ENCODE peak calls at places on chromosome 17, in six cellular contexts. One of them, this sample, is unnamed.

GRCh38 chr17:78697846-78698343 is 84.2 kb downstream of the CYTH1 start:
- DNase-seq in HCT116: no peak
- DNase-seq in keratinocyte: no peak
- DNase-seq in neural progenitor cell: no peak
- DNase-seq in PC-3: no peak
- DNase-seq in fibroblast of lung: no peak
- DNase-seq in this sample: no peak

GRCh38 chr17:80504671-80505413 is 28.4 kb upstream of the NPTX1 start:
- DNase-seq in fibroblast of lung: peak; percentile 86
- DNase-seq in HCT116: no peak
- DNase-seq in neural progenitor cell: no peak
- DNase-seq in PC-3: no peak
- DNase-seq in keratinocyte: no peak
- DNase-seq in this sample: no peak

GRCh38 chr17:38469875-38470274 is 41.6 kb downstream of the ARHGAP23 start:
- DNase-seq in neural progenitor cell: no peak
- DNase-seq in keratinocyte: no peak
- DNase-seq in PC-3: no peak
- DNase-seq in HCT116: no peak
- DNase-seq in fibroblast of lung: peak; percentile 86
- DNase-seq in this sample: no peak

GRCh38 chr17:30222741-30223175 is 12.7 kb downstream of the SLC6A4 start:
- DNase-seq in PC-3: no peak
- DNase-seq in fibroblast of lung: no peak
- DNase-seq in HCT116: no peak
- DNase-seq in neural progenitor cell: peak; percentile 67
- DNase-seq in keratinocyte: no peak
- DNase-seq in this sample: peak; percentile 67

GRCh38 chr17:35218901-35219300 is 24.0 kb upstream of the SLFN5 start:
- DNase-seq in keratinocyte: no peak
- DNase-seq in neural progenitor cell: no peak
- DNase-seq in fibroblast of lung: no peak
- DNase-seq in HCT116: no peak
- DNase-seq in PC-3: no peak
- DNase-seq in this sample: no peak

GRCh38 chr17:10305336-10306096 is 67.3 kb downstream of the MYH13 start:
- DNase-seq in keratinocyte: no peak
- DNase-seq in HCT116: no peak
- DNase-seq in PC-3: no peak
- DNase-seq in fibroblast of lung: no peak
- DNase-seq in neural progenitor cell: no peak
- DNase-seq in this sample: no peak

GRCh38 chr17:82475458-82475857 is 16.9 kb downstream of the NARF start:
- DNase-seq in HCT116: no peak
- DNase-seq in keratinocyte: no peak
- DNase-seq in fibroblast of lung: no peak
- DNase-seq in PC-3: peak; percentile 30
- DNase-seq in neural progenitor cell: no peak
- DNase-seq in this sample: no peak

GRCh38 chr17:57235124-57235523 is 21.2 kb upstream of the MSI2 start:
- DNase-seq in HCT116: no peak
- DNase-seq in fibroblast of lung: no peak
- DNase-seq in PC-3: no peak
- DNase-seq in neural progenitor cell: peak; percentile 38
- DNase-seq in keratinocyte: no peak
- DNase-seq in this sample: no peak

GRCh38 chr17:1752425-1752941 is 9.4 kb upstream of the SERPINF1 start:
- DNase-seq in fibroblast of lung: no peak
- DNase-seq in neural progenitor cell: no peak
- DNase-seq in PC-3: peak; percentile 41
- DNase-seq in HCT116: peak; percentile 45
- DNase-seq in keratinocyte: no peak
- DNase-seq in this sample: no peak

GRCh38 chr17:17810374-17811248 is 26.2 kb downstream of the SREBF1 start:
- DNase-seq in fibroblast of lung: peak; percentile 27
- DNase-seq in PC-3: no peak
- DNase-seq in keratinocyte: no peak
- DNase-seq in neural progenitor cell: peak; percentile 72
- DNase-seq in HCT116: no peak
- DNase-seq in this sample: no peak

GRCh38 chr17:78117027-78117981 is 11.3 kb downstream of the TMC6 start:
- DNase-seq in keratinocyte: no peak
- DNase-seq in PC-3: no peak
- DNase-seq in fibroblast of lung: peak; percentile 20
- DNase-seq in neural progenitor cell: peak; percentile 50
- DNase-seq in HCT116: no peak
- DNase-seq in this sample: no peak

GRCh38 chr17:80839401-80839800 is 152.2 kb upstream of the CHMP6 start:
- DNase-seq in neural progenitor cell: no peak
- DNase-seq in PC-3: no peak
- DNase-seq in HCT116: no peak
- DNase-seq in keratinocyte: no peak
- DNase-seq in fibroblast of lung: no peak
- DNase-seq in this sample: no peak

GRCh38 chr17:32588982-32589381 is 102.2 kb downstream of the CDK5R1 start:
- DNase-seq in neural progenitor cell: peak; percentile 41
- DNase-seq in fibroblast of lung: no peak
- DNase-seq in HCT116: peak; percentile 12
- DNase-seq in keratinocyte: no peak
- DNase-seq in PC-3: peak; percentile 33
- DNase-seq in this sample: peak; percentile 11

GRCh38 chr17:77372444-77373297 is 231.9 kb downstream of the SEC14L1 start:
- DNase-seq in fibroblast of lung: peak; percentile 80
- DNase-seq in keratinocyte: no peak
- DNase-seq in PC-3: no peak
- DNase-seq in HCT116: no peak
- DNase-seq in neural progenitor cell: peak; percentile 95
- DNase-seq in this sample: peak; percentile 94

GRCh38 chr17:65987988-65988387 is 203.9 kb downstream of the CEP112 start:
- DNase-seq in neural progenitor cell: peak; percentile 64
- DNase-seq in PC-3: peak; percentile 90
- DNase-seq in fibroblast of lung: peak; percentile 19
- DNase-seq in HCT116: peak; percentile 66
- DNase-seq in keratinocyte: no peak
- DNase-seq in this sample: peak; percentile 76

GRCh38 chr17:49508891-49509587 is 13.9 kb downstream of the NGFR start:
- DNase-seq in PC-3: no peak
- DNase-seq in HCT116: no peak
- DNase-seq in keratinocyte: no peak
- DNase-seq in fibroblast of lung: no peak
- DNase-seq in neural progenitor cell: no peak
- DNase-seq in this sample: no peak

GRCh38 chr17:50477976-50478375 is 684 bp upstream of the RSAD1 start:
- DNase-seq in keratinocyte: no peak
- DNase-seq in fibroblast of lung: no peak
- DNase-seq in neural progenitor cell: no peak
- DNase-seq in HCT116: no peak
- DNase-seq in PC-3: no peak
- DNase-seq in this sample: no peak

GRCh38 chr17:61057257-61057656 is 342.4 kb upstream of the TBX2 start:
- DNase-seq in fibroblast of lung: no peak
- DNase-seq in neural progenitor cell: no peak
- DNase-seq in PC-3: no peak
- DNase-seq in HCT116: no peak
- DNase-seq in keratinocyte: no peak
- DNase-seq in this sample: no peak

GRCh38 chr17:57107498-57108101 is 22.6 kb downstream of the AKAP1 start:
- DNase-seq in fibroblast of lung: peak; percentile 61
- DNase-seq in PC-3: peak; percentile 98
- DNase-seq in neural progenitor cell: peak; percentile 18
- DNase-seq in keratinocyte: peak; percentile 42
- DNase-seq in HCT116: peak; percentile 94
- DNase-seq in this sample: peak; percentile 72

GRCh38 chr17:37743612-37743874 is 1.3 kb downstream of the HNF1B start:
- DNase-seq in neural progenitor cell: peak; percentile 66
- DNase-seq in HCT116: no peak
- DNase-seq in PC-3: no peak
- DNase-seq in keratinocyte: no peak
- DNase-seq in fibroblast of lung: no peak
- DNase-seq in this sample: peak; percentile 88

GRCh38 chr17:79790805-79791353 is 6.0 kb downstream of the CBX8 start:
- DNase-seq in neural progenitor cell: no peak
- DNase-seq in fibroblast of lung: no peak
- DNase-seq in keratinocyte: no peak
- DNase-seq in HCT116: no peak
- DNase-seq in PC-3: no peak
- DNase-seq in this sample: no peak

GRCh38 chr17:82835122-82835521 is 4.7 kb downstream of the ZNF750 start:
- DNase-seq in neural progenitor cell: no peak
- DNase-seq in HCT116: no peak
- DNase-seq in fibroblast of lung: no peak
- DNase-seq in PC-3: no peak
- DNase-seq in keratinocyte: no peak
- DNase-seq in this sample: no peak

GRCh38 chr17:38451840-38452529 is 23.7 kb downstream of the ARHGAP23 start:
- DNase-seq in keratinocyte: no peak
- DNase-seq in fibroblast of lung: peak; percentile 95
- DNase-seq in HCT116: no peak
- DNase-seq in PC-3: no peak
- DNase-seq in neural progenitor cell: peak; percentile 65
- DNase-seq in this sample: no peak

GRCh38 chr17:53313746-53314145 is 509.0 kb upstream of the KIF2B start:
- DNase-seq in fibroblast of lung: peak; percentile 14
- DNase-seq in keratinocyte: no peak
- DNase-seq in HCT116: no peak
- DNase-seq in PC-3: peak; percentile 31
- DNase-seq in neural progenitor cell: no peak
- DNase-seq in this sample: no peak

GRCh38 chr17:7523033-7523432 is 25.8 kb upstream of the TNFSF12 start:
- DNase-seq in HCT116: peak; percentile 8
- DNase-seq in neural progenitor cell: peak; percentile 39
- DNase-seq in PC-3: peak; percentile 3
- DNase-seq in fibroblast of lung: no peak
- DNase-seq in keratinocyte: no peak
- DNase-seq in this sample: peak; percentile 43

DNA sequence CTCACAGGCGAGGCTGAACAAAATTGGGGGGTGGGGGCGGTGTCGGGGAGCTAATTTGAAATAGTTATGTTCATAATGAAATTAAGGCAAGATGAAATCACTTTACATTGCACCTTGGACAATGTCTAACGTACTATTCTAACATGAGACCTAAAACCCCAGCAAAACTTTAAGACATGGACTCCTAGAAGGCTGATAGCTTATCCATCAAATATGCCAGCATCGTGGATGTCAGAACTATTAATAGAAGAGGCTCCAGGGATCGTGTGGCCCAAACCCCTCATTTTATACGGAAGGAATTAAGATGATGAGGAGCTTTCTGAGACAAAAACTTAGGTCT is 279.6 kb downstream of the SOX9 start:
- DNase-seq in neural progenitor cell: no peak
- DNase-seq in fibroblast of lung: no peak
- DNase-seq in keratinocyte: no peak
- DNase-seq in PC-3: no peak
- DNase-seq in HCT116: no peak
- DNase-seq in this sample: no peak
- TF ChIP-seq EZH2 in neural progenitor cell: no peak
- TF ChIP-seq EZH2 in fibroblast of lung: no peak
- TF ChIP-seq EZH2 in keratinocyte: no peak
- TF ChIP-seq EZH2 in PC-3: no peak
- TF ChIP-seq EZH2 in HCT116: no peak
- TF ChIP-seq EZH2 in this sample: no peak

GRCh38 chr17:74853048-74853397 is 6.7 kb downstream of the GRIN2C start:
- DNase-seq in fibroblast of lung: no peak
- DNase-seq in PC-3: no peak
- DNase-seq in neural progenitor cell: no peak
- DNase-seq in HCT116: no peak
- DNase-seq in keratinocyte: no peak
- DNase-seq in this sample: no peak
- TF ChIP-seq EZH2 in fibroblast of lung: peak; percentile 55
- TF ChIP-seq EZH2 in PC-3: no peak
- TF ChIP-seq EZH2 in neural progenitor cell: peak; percentile 13
- TF ChIP-seq EZH2 in HCT116: no peak
- TF ChIP-seq EZH2 in keratinocyte: peak; percentile 30
- TF ChIP-seq EZH2 in this sample: peak; percentile 64

GRCh38 chr17:44221072-44221861 is 1.8 kb upstream of the UBTF start:
- DNase-seq in keratinocyte: no peak
- DNase-seq in fibroblast of lung: peak; percentile 86
- DNase-seq in neural progenitor cell: peak; percentile 92
- DNase-seq in HCT116: no peak
- DNase-seq in PC-3: peak; percentile 77
- DNase-seq in this sample: peak; percentile 78

GRCh38 chr17:44220211-44221071 is 966 bp upstream of the UBTF start:
- DNase-seq in HCT116: no peak
- DNase-seq in keratinocyte: no peak
- DNase-seq in PC-3: peak; percentile 48
- DNase-seq in neural progenitor cell: peak; percentile 71
- DNase-seq in fibroblast of lung: peak; percentile 57
- DNase-seq in this sample: no peak

GRCh38 chr17:44221862-44222111 is 2.3 kb upstream of the UBTF start:
- DNase-seq in PC-3: no peak
- DNase-seq in neural progenitor cell: no peak
- DNase-seq in fibroblast of lung: no peak
- DNase-seq in keratinocyte: no peak
- DNase-seq in HCT116: no peak
- DNase-seq in this sample: no peak

GRCh38 chr17:44223574-44224046 is 4.1 kb upstream of the UBTF start:
- DNase-seq in fibroblast of lung: peak; percentile 66
- DNase-seq in PC-3: peak; percentile 99
- DNase-seq in keratinocyte: no peak
- DNase-seq in HCT116: no peak
- DNase-seq in neural progenitor cell: no peak
- DNase-seq in this sample: no peak

DNA sequence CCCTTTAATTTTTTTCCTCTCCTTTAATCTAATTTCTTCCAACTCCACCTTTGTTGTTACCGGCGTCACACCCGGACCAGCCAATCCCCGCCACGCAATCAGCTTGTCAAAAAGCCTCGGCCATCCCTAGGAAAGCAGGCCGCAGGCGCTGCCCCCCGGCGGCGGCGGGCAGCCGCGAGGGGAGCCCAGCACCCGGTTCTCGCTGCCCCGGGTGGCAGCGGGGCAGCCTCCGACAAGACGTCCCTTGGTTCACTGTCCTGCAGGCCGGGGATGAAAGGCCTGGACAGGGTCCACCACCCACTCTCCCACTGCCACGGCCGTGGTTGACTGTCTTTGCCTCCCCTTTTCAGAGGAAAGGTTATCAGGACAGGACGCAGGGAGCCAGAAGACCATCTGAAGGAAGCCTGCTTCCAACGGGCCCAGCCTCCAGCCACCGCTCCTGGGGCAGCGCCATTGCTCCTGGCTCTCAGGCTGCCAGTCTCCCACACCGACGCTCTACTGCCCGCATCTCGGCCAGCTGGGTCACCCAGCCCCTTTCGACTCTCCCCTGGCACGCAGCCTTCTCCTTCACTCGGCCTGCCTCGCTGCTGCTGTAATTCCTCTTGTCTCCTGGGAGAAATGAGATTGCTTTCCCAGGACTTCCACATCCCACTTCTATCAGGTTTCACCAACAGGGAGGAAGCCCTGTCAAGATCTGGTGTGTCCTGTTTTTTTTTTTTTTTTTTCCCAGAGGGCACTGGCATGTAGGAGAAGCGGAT is 2.8 kb upstream of the UBTF start:
- DNase-seq in PC-3: peak; percentile 83
- DNase-seq in keratinocyte: no peak
- DNase-seq in fibroblast of lung: peak; percentile 74
- DNase-seq in neural progenitor cell: peak; percentile 84
- DNase-seq in HCT116: peak; percentile 70
- DNase-seq in this sample: peak; percentile 66
- TF ChIP-seq EZH2 in PC-3: no peak
- TF ChIP-seq EZH2 in keratinocyte: no peak
- TF ChIP-seq EZH2 in fibroblast of lung: no peak
- TF ChIP-seq EZH2 in neural progenitor cell: no peak
- TF ChIP-seq EZH2 in HCT116: no peak
- TF ChIP-seq EZH2 in this sample: no peak

GRCh38 chr17:19533718-19534561 is at the start of gene SLC47A1:
- DNase-seq in neural progenitor cell: peak; percentile 67
- DNase-seq in fibroblast of lung: peak; percentile 37
- DNase-seq in keratinocyte: no peak
- DNase-seq in HCT116: no peak
- DNase-seq in PC-3: no peak
- DNase-seq in this sample: peak; percentile 58
- TF ChIP-seq EZH2 in neural progenitor cell: peak; percentile 75
- TF ChIP-seq EZH2 in fibroblast of lung: no peak
- TF ChIP-seq EZH2 in keratinocyte: peak; percentile 79
- TF ChIP-seq EZH2 in HCT116: no peak
- TF ChIP-seq EZH2 in PC-3: no peak
- TF ChIP-seq EZH2 in this sample: no peak